ENCODE peak calls at places on chromosomes 2 and 18, in five cellular contexts. R is mesendoderm, G is small intestine, F is Panc1, Z is transverse colon. A is an unnamed sample.

GRCh38 chr18:42341423-42341822 is 386.4 kb downstream of the PIK3C3 start:
- DNase-seq in Z (no peak), G (no peak), R (no peak), F (no peak), A (no peak)

GRCh38 chr18:49561377-49562193 is at the start of gene LIPG:
- DNase-seq in R (peak; percentile 95), F (peak; percentile 87), Z (peak; percentile 85), G (peak; percentile 98), A (no peak)

GRCh38 chr2:86825728-86826386 is 35.1 kb upstream of the CD8A start:
- DNase-seq in G (peak; percentile 33), F (no peak), R (no peak), Z (no peak), A (no peak)

GRCh38 chr2:202831241-202831997 is 40.1 kb downstream of the ICA1L start:
- DNase-seq in R (peak; percentile 63), F (peak; percentile 43), Z (peak; percentile 29), G (peak; percentile 49), A (no peak)

GRCh38 chr2:9094117-9094516 is 90.6 kb upstream of the MBOAT2 start:
- DNase-seq in G (no peak), Z (no peak), R (no peak), F (no peak), A (no peak)

GRCh38 chr2:141570474-141571131 is 560.2 kb downstream of the LRP1B start:
- DNase-seq in F (no peak), Z (no peak), G (no peak), R (peak; percentile 84), A (no peak)

GRCh38 chr2:111670776-111671175 is 213.2 kb downstream of the ANAPC1 start:
- DNase-seq in R (no peak), F (no peak), Z (no peak), G (no peak), A (no peak)

GRCh38 chr2:157415632-157416101 is 28.2 kb downstream of the CYTIP start:
- DNase-seq in R (no peak), F (no peak), Z (no peak), G (no peak), A (no peak)

GRCh38 chr2:162480067-162480466 is 136.1 kb downstream of the GCA start:
- DNase-seq in Z (no peak), F (no peak), R (no peak), G (no peak), A (no peak)

GRCh38 chr2:55370208-55370607 is 49.4 kb downstream of the CCDC88A start:
- DNase-seq in R (no peak), G (no peak), F (no peak), Z (no peak), A (no peak)

GRCh38 chr18:79642626-79643025 is 37.0 kb upstream of the CTDP1 start:
- DNase-seq in Z (no peak), R (no peak), F (no peak), G (no peak), A (no peak)

GRCh38 chr2:35783723-35784122 is 571.9 kb upstream of the CRIM1 start:
- DNase-seq in G (no peak), R (peak; percentile 63), F (no peak), Z (no peak), A (no peak)

GRCh38 chr2:232385660-232386489 is 7.3 kb downstream of the ALPP start:
- DNase-seq in R (peak; percentile 83), G (no peak), F (no peak), Z (no peak), A (no peak)

GRCh38 chr18:55351220-55351619 is 236.8 kb downstream of the TCF4 start:
- DNase-seq in R (no peak), Z (no peak), F (no peak), G (no peak), A (no peak)

GRCh38 chr18:37385846-37386435 is 179.7 kb downstream of the CELF4 start:
- DNase-seq in Z (no peak), R (no peak), G (peak; percentile 35), F (no peak), A (no peak)

GRCh38 chr18:24801011-24801410 is 340.6 kb downstream of the HRH4 start:
- DNase-seq in R (no peak), G (no peak), F (no peak), Z (no peak), A (no peak)

GRCh38 chr2:100953406-100954043 is 48.6 kb upstream of the RPL31 start:
- DNase-seq in R (no peak), G (no peak), Z (no peak), F (no peak), A (peak; percentile 56)

GRCh38 chr2:120684691-120685402 is 50.8 kb upstream of the GLI2 start:
- DNase-seq in G (no peak), F (no peak), Z (no peak), R (no peak), A (no peak)

GRCh38 chr2:104852161-104852689 is 1.7 kb upstream of the POU3F3 start:
- DNase-seq in F (no peak), Z (no peak), R (peak; percentile 67), G (no peak), A (no peak)

GRCh38 chr2:236717719-236718118 is 148.1 kb downstream of the ACKR3 start:
- DNase-seq in G (no peak), F (no peak), Z (no peak), R (no peak), A (no peak)

GRCh38 chr2:99398303-99398702 is 61.1 kb downstream of the EIF5B start:
- DNase-seq in F (no peak), Z (no peak), R (no peak), G (no peak), A (no peak)
- H3K4me1 ChIP-seq in F (peaks cover 3% of the 10 kb centered on the region), Z (no peaks in the 10 kb centered on the region), R (no peaks in the 10 kb centered on the region), G (no peaks in the 10 kb centered on the region), A (no peaks in the 10 kb centered on the region)

GRCh38 chr2:62472321-62472720 is 33.7 kb downstream of the TMEM17 start:
- DNase-seq in G (no peak), Z (no peak), F (no peak), R (no peak), A (no peak)
- H3K4me3 ChIP-seq in G (no peak overlapping the region), Z (no peak overlapping the region), F (no peak overlapping the region), R (no peak overlapping the region), A (no peak overlapping the region)

GRCh38 chr2:73233932-73234832 is at the start of gene CCT7:
- DNase-seq in Z (peak; percentile 91), F (peak; percentile 55), R (peak; percentile 96), G (peak; percentile 93), A (peak; percentile 94)
- H3K27ac ChIP-seq in Z (peak within 1 kb of the TSS; percentile 98), F (peak within 1 kb of the TSS; percentile 97), R (peak within 1 kb of the TSS; percentile 54), G (peak within 1 kb of the TSS; percentile 96), A (peak within 1 kb of the TSS; percentile 92)

GRCh38 chr2:239300242-239300641 is 100.6 kb downstream of the HDAC4 start:
- DNase-seq in Z (no peak), G (no peak), R (no peak), F (no peak), A (no peak)
- H3K4me1 ChIP-seq in Z (peaks cover 89% of the 10 kb centered on the region), G (peaks cover 36% of the 10 kb centered on the region), R (peaks cover 6% of the 10 kb centered on the region), F (peaks cover 24% of the 10 kb centered on the region), A (peaks cover 11% of the 10 kb centered on the region)

DNA sequence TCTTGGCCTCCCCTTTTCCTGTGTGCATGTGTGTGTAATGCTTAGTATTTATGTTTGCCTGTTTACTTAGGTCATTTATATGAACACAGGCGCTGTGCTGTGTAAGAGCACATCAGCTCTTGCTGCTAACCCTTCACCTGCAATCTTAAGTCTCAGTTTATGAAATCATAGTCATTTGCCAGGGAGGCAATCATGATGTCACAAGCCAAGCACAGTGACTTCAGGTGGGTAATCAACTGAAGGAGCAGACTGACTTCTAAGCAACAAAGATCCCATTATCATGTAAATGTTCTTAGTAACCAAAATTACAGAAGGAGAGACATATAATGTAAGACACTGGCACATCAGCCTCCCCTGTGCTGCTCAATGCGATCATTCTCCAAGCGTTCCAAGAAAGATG is 386.3 kb upstream of the MEIS1 start:
- DNase-seq in F (no peak), R (no peak), G (no peak), Z (no peak), A (no peak)
- H3K4me3 ChIP-seq in F (no peak overlapping the region), R (no peak overlapping the region), G (no peak overlapping the region), Z (no peak overlapping the region), A (no peak overlapping the region)

GRCh38 chr2:113906647-113907046 is 16.8 kb downstream of the ACTR3 start:
- DNase-seq in G (no peak), R (no peak), Z (no peak), F (no peak), A (no peak)
- H3K27ac ChIP-seq in G (no peak overlapping the region), R (no peak overlapping the region), Z (no peak overlapping the region), F (no peak overlapping the region), A (no peak overlapping the region)

A was measured in tibial artery.